ENCODE peak calls at places on chromosomes 7 and 10, in five cellular contexts. A is NCI-H748 treated with DMSO at 0.1 percent for 48 hours; N is ELR; O is sciatic nerve; J is stimulated activated CD4-positive, alpha-beta T cell treated with anti-CD3 and anti-CD28 coated beads, Interleukin-12 subunit alpha, Interleukin-12 subunit beta, amount 100 ng/mL, for 24 hours. C is an unnamed sample.

GRCh38 chr7:50970092-50970491 is 187.4 kb upstream of the GRB10 start:
- DNase-seq in A (no peak), N (no peak), O (no peak), J (no peak), C (no peak)

GRCh38 chr10:127948791-127949190 is 41.9 kb downstream of the PTPRE start:
- DNase-seq in A (no peak), N (no peak), O (no peak), J (no peak), C (no peak)

GRCh38 chr7:1536768-1537630 is 6.5 kb downstream of the MAFK start:
- DNase-seq in A (no peak), N (peak), O (peak), J (no peak), C (no peak)

GRCh38 chr10:27482984-27483956 is 20.8 kb upstream of the RAB18 start:
- DNase-seq in A (peak), N (peak), O (no peak), J (no peak), C (no peak)

GRCh38 chr7:152176797-152177196 is 151.3 kb downstream of the GALNT11 start:
- DNase-seq in A (no peak), N (no peak), O (no peak), J (no peak), C (no peak)

GRCh38 chr7:5248201-5248885 is 34.4 kb upstream of the SLC29A4 start:
- DNase-seq in A (no peak), N (no peak), O (peak), J (no peak), C (no peak)

GRCh38 chr7:138890782-138891445 is 90.3 kb downstream of the KIAA1549 start:
- DNase-seq in A (peak), N (peak), O (peak), J (no peak), C (no peak)

GRCh38 chr10:7119325-7120015 is 291.4 kb downstream of the SFMBT2 start:
- DNase-seq in A (no peak), N (no peak), O (no peak), J (no peak), C (no peak)

GRCh38 chr10:3976718-3977117 is 191.7 kb upstream of the KLF6 start:
- DNase-seq in A (no peak), N (no peak), O (no peak), J (no peak), C (no peak)

GRCh38 chr10:68099736-68100135 is 9.6 kb upstream of the MYPN start:
- DNase-seq in A (no peak), N (peak), O (no peak), J (no peak), C (no peak)

GRCh38 chr10:76350583-76350982 is 919.2 kb downstream of the LRMDA start:
- DNase-seq in A (no peak), N (peak), O (no peak), J (no peak), C (no peak)

GRCh38 chr7:7707756-7708310 is 10.6 kb downstream of the RPA3 start:
- DNase-seq in A (no peak), N (peak), O (no peak), J (no peak), C (peak)

GRCh38 chr10:96339956-96340904 is 18.6 kb downstream of the OPALIN start:
- DNase-seq in A (peak), N (peak), O (peak), J (peak), C (no peak)

GRCh38 chr7:26292768-26293560 is 1.3 kb downstream of the SNX10 start:
- DNase-seq in A (no peak), N (no peak), O (no peak), J (no peak), C (no peak)

GRCh38 chr7:100914208-100914878 is 18.7 kb upstream of the ACHE start:
- DNase-seq in A (no peak), N (no peak), O (no peak), J (no peak), C (no peak)

GRCh38 chr10:52757777-52758176 is 14.8 kb downstream of the MBL2 start:
- DNase-seq in A (no peak), N (no peak), O (no peak), J (no peak), C (no peak)

GRCh38 chr7:105690286-105690915 is 109.1 kb upstream of the EFCAB10 start:
- DNase-seq in A (no peak), N (peak), O (no peak), J (no peak), C (no peak)

GRCh38 chr10:1581189-1581588 is 156.1 kb downstream of the ADARB2 start:
- DNase-seq in A (no peak), N (no peak), O (no peak), J (no peak), C (no peak)

GRCh38 chr7:2175514-2175913 is 57.2 kb downstream of the MAD1L1 start:
- DNase-seq in A (no peak), N (peak), O (no peak), J (no peak), C (no peak)

GRCh38 chr10:114691442-114691941 is 33.4 kb upstream of the ABLIM1 start:
- DNase-seq in A (no peak), N (peak), O (no peak), J (no peak), C (no peak)

GRCh38 chr10:63465293-63466167 is at the start of gene JMJD1C:
- DNase-seq in A (peak), N (peak), O (peak), J (peak), C (peak)

GRCh38 chr7:26990268-26990667 is 105.5 kb downstream of the HOXA1 start:
- DNase-seq in A (no peak), N (no peak), O (no peak), J (no peak), C (no peak)

GRCh38 chr7:139471740-139472353 is 11.6 kb downstream of the KLRG2 start:
- DNase-seq in A (no peak), N (peak), O (no peak), J (no peak), C (no peak)

GRCh38 chr10:33026422-33026821 is 68.4 kb upstream of the ITGB1 start:
- DNase-seq in A (no peak), N (no peak), O (no peak), J (no peak), C (no peak)

GRCh38 chr10:44380829-44381600 is 3.9 kb downstream of the CXCL12 start:
- DNase-seq in A (no peak), N (no peak), O (peak), J (no peak), C (no peak)

GRCh38 chr7:5690931-5691461 is 90.5 kb downstream of the RNF216 start:
- DNase-seq in A (no peak), N (no peak), O (no peak), J (no peak), C (no peak)

GRCh38 chr10:101244321-101245050 is 15.2 kb upstream of the LBX1 start:
- DNase-seq in A (no peak), N (peak), O (no peak), J (no peak), C (no peak)

GRCh38 chr7:46559194-46559576 is 638.1 kb upstream of the IGFBP3 start:
- DNase-seq in A (no peak), N (peak), O (no peak), J (no peak), C (no peak)

GRCh38 chr7:120919466-120919865 is 31.1 kb upstream of the ING3 start:
- DNase-seq in A (no peak), N (no peak), O (no peak), J (no peak), C (no peak)

GRCh38 chr7:135690566-135690965 is 28.3 kb downstream of the STMP1 start:
- DNase-seq in A (no peak), N (peak), O (no peak), J (no peak), C (no peak)

GRCh38 chr7:66778201-66778600 is 37.7 kb downstream of the RABGEF1 start:
- DNase-seq in A (no peak), N (peak), O (no peak), J (no peak), C (no peak)

GRCh38 chr7:74502216-74502891 is 48.6 kb downstream of the GTF2IRD1 start:
- DNase-seq in A (no peak), N (no peak), O (no peak), J (no peak), C (no peak)

GRCh38 chr10:48609899-48610584 is 5.2 kb upstream of the ARHGAP22 start:
- DNase-seq in A (no peak), N (no peak), O (no peak), J (no peak), C (no peak)